ENCODE peak calls at places on chromosome 19, in five cellular contexts. L is tibial artery, Q is breast epithelium, C is stomach, A is A549. H is an unnamed sample.
A peak's percentile ranks its signal among the peaks of the same experiment; 100 is the strongest.

GRCh38 chr19:15666883-15667282 is 6.0 kb upstream of the CYP4F12 start:
- DNase-seq in L (no peak), Q (no peak), C (peak; percentile 43), A (no peak), H (no peak)

GRCh38 chr19:47630594-47630993 is 21.7 kb downstream of the BICRA start:
- DNase-seq in L (no peak), Q (no peak), C (no peak), A (no peak), H (no peak)

GRCh38 chr19:10112037-10112751 is 701 bp downstream of the P2RY11 start:
- DNase-seq in L (no peak), Q (no peak), C (no peak), A (no peak), H (no peak)

GRCh38 chr19:19261350-19262189 is 11.5 kb downstream of the TM6SF2 start:
- DNase-seq in L (no peak), Q (no peak), C (no peak), A (no peak), H (peak; percentile 54)

GRCh38 chr19:722553-723101 is 13.9 kb downstream of the PALM start:
- DNase-seq in L (no peak), Q (no peak), C (no peak), A (no peak), H (no peak)

GRCh38 chr19:45139286-45140143 is 21.3 kb downstream of the NKPD1 start:
- DNase-seq in L (no peak), Q (no peak), C (no peak), A (no peak), H (no peak)

GRCh38 chr19:31312004-31312403 is 37.2 kb downstream of the TSHZ3 start:
- DNase-seq in L (no peak), Q (no peak), C (no peak), A (no peak), H (no peak)

GRCh38 chr19:2487090-2487489 is 11.2 kb downstream of the GADD45B start:
- DNase-seq in L (no peak), Q (no peak), C (no peak), A (no peak), H (no peak)

GRCh38 chr19:17765069-17765618 is 13.9 kb downstream of the FCHO1 start:
- DNase-seq in L (peak; percentile 78), Q (no peak), C (peak; percentile 66), A (peak; percentile 21), H (no peak)

GRCh38 chr19:18612772-18613588 is at the start of gene TMEM59L:
- DNase-seq in L (no peak), Q (no peak), C (no peak), A (no peak), H (peak; percentile 30)

GRCh38 chr19:10086904-10087256 is 763 bp downstream of the SHFL start:
- DNase-seq in L (no peak), Q (no peak), C (no peak), A (no peak), H (peak; percentile 22)

GRCh38 chr19:43872547-43873336 is 45.6 kb downstream of the ZNF283 start:
- DNase-seq in L (no peak), Q (no peak), C (no peak), A (no peak), H (no peak)

GRCh38 chr19:49223472-49223871 is 65.9 kb downstream of the TRPM4 start:
- DNase-seq in L (no peak), Q (no peak), C (no peak), A (no peak), H (no peak)

GRCh38 chr19:1992759-1993260 is 22.7 kb downstream of the BTBD2 start:
- DNase-seq in L (no peak), Q (no peak), C (no peak), A (no peak), H (peak; percentile 52)

GRCh38 chr19:2333027-2333806 is 4.7 kb downstream of the SPPL2B start:
- DNase-seq in L (no peak), Q (no peak), C (peak; percentile 45), A (no peak), H (no peak)

GRCh38 chr19:4639531-4640246 is 373 bp downstream of the TNFAIP8L1 start:
- DNase-seq in L (no peak), Q (no peak), C (no peak), A (no peak), H (no peak)

GRCh38 chr19:29785360-29785759 is 26.4 kb upstream of the CCNE1 start:
- DNase-seq in L (no peak), Q (no peak), C (no peak), A (no peak), H (no peak)

GRCh38 chr19:3931041-3931440 is 1.8 kb upstream of the NMRK2 start:
- DNase-seq in L (no peak), Q (no peak), C (peak; percentile 79), A (no peak), H (no peak)

GRCh38 chr19:8310342-8311055 is 2.3 kb upstream of the CD320 start:
- DNase-seq in L (peak; percentile 37), Q (peak; percentile 43), C (peak; percentile 20), A (no peak), H (no peak)

GRCh38 chr19:16419671-16420394 is 51.9 kb downstream of the EPS15L1 start:
- DNase-seq in L (no peak), Q (no peak), C (no peak), A (no peak), H (no peak)

GRCh38 chr19:45507864-45508680 is 793 bp downstream of the VASP start:
- DNase-seq in L (peak; percentile 82), Q (no peak), C (peak; percentile 50), A (no peak), H (no peak)

GRCh38 chr19:4374451-4375163 is 25.7 kb downstream of the SH3GL1 start:
- DNase-seq in L (peak; percentile 96), Q (no peak), C (peak; percentile 73), A (peak; percentile 52), H (no peak)

GRCh38 chr19:5286465-5287029 is 54.1 kb downstream of the PTPRS start:
- DNase-seq in L (no peak), Q (no peak), C (no peak), A (no peak), H (no peak)

GRCh38 chr19:45179848-45180370 is 1.3 kb downstream of the BLOC1S3 start:
- DNase-seq in L (no peak), Q (no peak), C (no peak), A (no peak), H (peak; percentile 54)

GRCh38 chr19:7980168-7980567 is 25.3 kb downstream of the ELAVL1 start:
- DNase-seq in L (no peak), Q (no peak), C (no peak), A (no peak), H (no peak)

GRCh38 chr19:21260164-21260847 is 68.9 kb downstream of the ZNF708 start:
- DNase-seq in L (no peak), Q (no peak), C (no peak), A (no peak), H (no peak)

DNA sequence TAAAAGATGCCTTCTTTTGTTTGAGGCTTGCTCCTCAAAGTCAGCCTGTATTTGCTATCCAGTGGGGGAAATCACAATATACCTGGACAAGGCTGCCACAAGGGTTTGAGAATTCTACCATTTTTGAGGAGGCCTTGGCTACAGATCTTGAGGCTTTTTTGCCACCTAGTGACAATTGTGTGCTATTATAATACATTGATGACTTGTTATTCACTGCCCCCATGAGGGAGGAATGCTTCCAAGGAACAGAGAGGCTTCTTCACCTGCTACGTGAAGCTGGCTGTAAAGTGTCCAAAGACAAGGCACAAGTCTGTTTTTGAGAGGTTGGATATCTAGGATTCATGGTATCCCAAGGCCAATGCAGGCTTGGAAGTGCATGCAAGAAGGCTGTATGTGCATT is 72.5 kb downstream of the ZNF708 start:
- DNase-seq in L (no peak), Q (no peak), C (no peak), A (peak; percentile 20), H (no peak)
- H3K9me3 ChIP-seq in L (no peaks in the 10 kb centered on the region), Q (peaks cover 15% of the 10 kb centered on the region), C (peaks cover 17% of the 10 kb centered on the region), A (no peaks in the 10 kb centered on the region), H (no peaks in the 10 kb centered on the region)

DNA sequence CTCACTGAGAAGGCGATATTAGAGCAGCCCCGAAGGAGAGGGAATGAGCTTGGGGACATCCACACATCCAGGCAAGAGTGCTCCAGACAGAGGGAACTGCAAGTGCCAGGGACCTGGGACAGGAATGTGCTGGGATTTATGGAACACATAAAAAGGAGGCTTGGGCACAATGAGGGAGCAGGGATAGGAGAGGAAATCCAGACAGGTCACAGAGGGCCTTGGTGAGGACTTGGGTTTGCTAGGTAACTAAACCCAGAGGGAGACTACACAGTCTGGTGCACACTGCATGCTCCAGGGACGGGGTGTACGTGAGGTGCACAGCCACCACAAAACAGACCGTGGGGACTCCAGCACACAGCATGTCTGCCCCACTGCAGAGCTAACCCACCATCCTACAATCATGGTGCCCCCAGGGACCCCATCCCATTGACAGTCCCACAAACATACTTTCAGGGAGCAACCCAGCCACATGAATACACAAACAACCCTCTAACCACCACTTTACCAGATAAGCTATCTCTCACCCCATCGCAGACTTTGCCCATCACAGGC is 5.6 kb upstream of the ZFP36 start:
- DNase-seq in L (no peak), Q (no peak), C (no peak), A (peak; percentile 90), H (no peak)
- H3K4me1 ChIP-seq in L (peaks cover 61% of the 10 kb centered on the region), Q (no peaks in the 10 kb centered on the region), C (peaks cover 77% of the 10 kb centered on the region), A (peaks cover 86% of the 10 kb centered on the region), H (peaks cover 14% of the 10 kb centered on the region)

DNA sequence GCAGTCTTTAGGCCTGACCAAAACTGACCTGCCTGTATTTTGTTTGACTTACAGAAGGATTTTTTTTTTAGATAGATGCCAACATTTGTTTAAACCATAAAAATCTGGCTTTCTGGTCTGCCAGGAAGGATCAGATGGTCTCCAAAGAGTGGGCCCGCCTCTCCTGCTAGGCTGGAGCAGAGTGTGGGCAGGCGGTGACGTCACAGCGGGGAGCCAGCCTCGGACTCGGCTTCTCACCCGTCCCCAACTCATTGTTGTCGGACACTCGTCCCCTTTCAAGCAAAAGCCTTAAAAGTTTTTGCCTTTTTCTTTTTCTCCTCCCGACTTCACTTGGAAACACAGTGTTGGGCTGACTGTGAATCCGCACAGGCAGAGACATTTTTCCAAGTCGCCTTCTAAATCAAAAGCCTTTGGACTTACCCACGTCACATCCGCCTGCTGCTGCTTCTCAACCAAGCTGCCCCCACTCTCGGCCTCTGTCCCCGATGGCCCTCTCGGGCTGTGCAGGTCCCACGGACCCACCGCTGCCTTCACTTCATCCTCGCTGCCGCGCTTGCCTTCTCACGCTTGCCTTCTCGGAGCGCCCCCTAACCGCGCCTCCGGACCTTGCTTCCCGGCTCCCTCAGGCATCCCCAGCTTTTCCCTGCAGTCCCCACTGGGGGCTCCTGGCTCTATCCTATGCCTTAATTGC is 4.1 kb upstream of the ZNF135 start:
- DNase-seq in L (no peak), Q (no peak), C (no peak), A (no peak), H (no peak)
- H3K9me3 ChIP-seq in L (peaks cover 2% of the 10 kb centered on the region), Q (peaks cover 8% of the 10 kb centered on the region), C (peaks cover 81% of the 10 kb centered on the region), A (peaks cover 83% of the 10 kb centered on the region), H (peaks cover 7% of the 10 kb centered on the region)

DNA sequence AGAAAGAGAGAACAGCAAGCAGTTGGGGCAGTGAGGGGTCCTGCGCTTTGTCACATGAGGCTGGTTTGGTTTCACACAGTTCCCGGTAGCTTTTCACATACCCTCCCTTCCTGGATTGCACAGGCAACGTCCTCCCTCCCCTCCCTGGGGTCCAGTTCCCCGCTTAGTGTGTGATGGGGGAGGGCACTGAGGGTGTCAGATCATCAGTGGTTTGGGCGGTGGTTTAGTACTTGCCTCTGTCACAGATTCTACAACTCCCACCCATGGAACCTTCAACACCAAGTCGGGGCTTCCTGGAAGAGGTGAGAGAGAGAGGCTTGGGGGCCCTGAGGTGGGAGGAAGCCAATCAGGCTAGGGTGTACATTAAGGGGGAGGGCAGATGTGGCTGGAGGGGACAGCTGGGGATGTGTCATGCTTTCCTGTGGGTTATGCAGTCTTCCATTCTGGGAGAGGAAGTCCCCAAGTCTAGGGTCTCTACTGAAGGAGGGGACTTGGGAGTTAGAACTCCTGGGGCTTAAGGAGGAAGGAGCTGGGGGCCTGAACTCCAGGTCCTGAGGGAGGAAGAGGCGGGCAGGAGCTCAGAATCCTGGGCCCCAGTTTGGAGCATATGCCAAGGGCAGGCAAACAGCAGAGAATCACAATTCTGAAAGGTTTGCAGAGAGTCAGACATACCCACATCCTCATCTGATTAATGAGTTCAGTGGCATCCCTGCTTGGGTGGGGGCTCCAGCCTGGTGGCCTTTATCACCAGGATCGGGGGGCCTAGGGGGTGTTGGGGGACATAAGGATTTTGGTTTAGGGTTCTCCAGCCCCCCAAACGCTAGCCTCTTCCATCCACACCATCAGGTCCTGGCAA is at the start of gene NKG7:
- DNase-seq in L (no peak), Q (no peak), C (no peak), A (no peak), H (no peak)
- H3K4me1 ChIP-seq in L (peaks cover 6% of the 10 kb centered on the region), Q (no peaks in the 10 kb centered on the region), C (peaks cover 11% of the 10 kb centered on the region), A (peaks cover 7% of the 10 kb centered on the region), H (peaks cover 4% of the 10 kb centered on the region)

H was measured in HAP-1.